ENCODE peak calls at places on chromosomes 12 and 14, in four cellular contexts. One of them, this sample, is unnamed.

GRCh38 chr14:90561031-90561430 is 164.2 kb downstream of the CALM1 start:
- DNase-seq in brain microvascular endothelial cell: no peak
- DNase-seq in choroid plexus epithelial cell: no peak
- DNase-seq in HFF-Myc: no peak
- DNase-seq in this sample: no peak

GRCh38 chr12:31742891-31743290 is 14.1 kb upstream of the AMN1 start:
- DNase-seq in brain microvascular endothelial cell: no peak
- DNase-seq in choroid plexus epithelial cell: no peak
- DNase-seq in HFF-Myc: no peak
- DNase-seq in this sample: no peak

GRCh38 chr12:51323966-51324895 is at the start of gene BIN2:
- DNase-seq in brain microvascular endothelial cell: no peak
- DNase-seq in choroid plexus epithelial cell: no peak
- DNase-seq in HFF-Myc: no peak
- DNase-seq in this sample: no peak

GRCh38 chr12:45613306-45613705 is 116.2 kb upstream of the ARID2 start:
- DNase-seq in brain microvascular endothelial cell: peak
- DNase-seq in choroid plexus epithelial cell: peak
- DNase-seq in HFF-Myc: no peak
- DNase-seq in this sample: no peak

GRCh38 chr14:36683083-36683724 is 21.5 kb downstream of the PAX9 start:
- DNase-seq in brain microvascular endothelial cell: no peak
- DNase-seq in choroid plexus epithelial cell: no peak
- DNase-seq in HFF-Myc: no peak
- DNase-seq in this sample: no peak

GRCh38 chr14:40630471-40630870 is 976.2 kb upstream of the LRFN5 start:
- DNase-seq in brain microvascular endothelial cell: no peak
- DNase-seq in choroid plexus epithelial cell: no peak
- DNase-seq in HFF-Myc: no peak
- DNase-seq in this sample: no peak

GRCh38 chr12:48643011-48643410 is 39.0 kb downstream of the KANSL2 start:
- DNase-seq in brain microvascular endothelial cell: no peak
- DNase-seq in choroid plexus epithelial cell: no peak
- DNase-seq in HFF-Myc: no peak
- DNase-seq in this sample: no peak

GRCh38 chr14:51630987-51631386 is 20.7 kb upstream of the FRMD6 start:
- DNase-seq in brain microvascular endothelial cell: no peak
- DNase-seq in choroid plexus epithelial cell: no peak
- DNase-seq in HFF-Myc: no peak
- DNase-seq in this sample: no peak

GRCh38 chr12:108319277-108320234 is 19.6 kb downstream of the CMKLR1 start:
- DNase-seq in brain microvascular endothelial cell: no peak
- DNase-seq in choroid plexus epithelial cell: no peak
- DNase-seq in HFF-Myc: no peak
- DNase-seq in this sample: no peak

GRCh38 chr12:114920828-114921579 is 237.0 kb upstream of the TBX3 start:
- DNase-seq in brain microvascular endothelial cell: no peak
- DNase-seq in choroid plexus epithelial cell: peak
- DNase-seq in HFF-Myc: no peak
- DNase-seq in this sample: no peak

GRCh38 chr12:57010627-57011224 is 4.4 kb upstream of the ZBTB39 start:
- DNase-seq in brain microvascular endothelial cell: no peak
- DNase-seq in choroid plexus epithelial cell: no peak
- DNase-seq in HFF-Myc: no peak
- DNase-seq in this sample: no peak

GRCh38 chr12:66217342-66217929 is 28.4 kb downstream of the IRAK3 start:
- DNase-seq in brain microvascular endothelial cell: no peak
- DNase-seq in choroid plexus epithelial cell: no peak
- DNase-seq in HFF-Myc: no peak
- DNase-seq in this sample: no peak

GRCh38 chr14:93943052-93943451 is 15.9 kb downstream of the FAM181A start:
- DNase-seq in brain microvascular endothelial cell: peak
- DNase-seq in choroid plexus epithelial cell: peak
- DNase-seq in HFF-Myc: no peak
- DNase-seq in this sample: no peak

GRCh38 chr14:23578560-23579310 is at the start of gene JPH4:
- DNase-seq in brain microvascular endothelial cell: no peak
- DNase-seq in choroid plexus epithelial cell: no peak
- DNase-seq in HFF-Myc: no peak
- DNase-seq in this sample: no peak

GRCh38 chr12:70842942-70843341 is 77.6 kb downstream of the PTPRR start:
- DNase-seq in brain microvascular endothelial cell: no peak
- DNase-seq in choroid plexus epithelial cell: no peak
- DNase-seq in HFF-Myc: no peak
- DNase-seq in this sample: no peak

GRCh38 chr12:106766393-106766826 is 8.1 kb upstream of the RIC8B start:
- DNase-seq in brain microvascular endothelial cell: no peak
- DNase-seq in choroid plexus epithelial cell: peak
- DNase-seq in HFF-Myc: no peak
- DNase-seq in this sample: no peak

GRCh38 chr12:131047789-131048610 is 94.3 kb downstream of the ADGRD1 start:
- DNase-seq in brain microvascular endothelial cell: no peak
- DNase-seq in choroid plexus epithelial cell: no peak
- DNase-seq in HFF-Myc: no peak
- DNase-seq in this sample: no peak

GRCh38 chr14:106174206-106174605 is 647.8 kb downstream of the TMEM121 start:
- DNase-seq in brain microvascular endothelial cell: no peak
- DNase-seq in choroid plexus epithelial cell: no peak
- DNase-seq in HFF-Myc: no peak
- DNase-seq in this sample: no peak

GRCh38 chr14:33529773-33530172 is 421.1 kb downstream of the EGLN3 start:
- DNase-seq in brain microvascular endothelial cell: no peak
- DNase-seq in choroid plexus epithelial cell: no peak
- DNase-seq in HFF-Myc: no peak
- DNase-seq in this sample: no peak

GRCh38 chr12:106135781-106136180 is 3.0 kb downstream of the NUAK1 start:
- DNase-seq in brain microvascular endothelial cell: no peak
- DNase-seq in choroid plexus epithelial cell: peak
- DNase-seq in HFF-Myc: no peak
- DNase-seq in this sample: no peak

GRCh38 chr12:6074979-6075585 is 49.4 kb downstream of the VWF start:
- DNase-seq in brain microvascular endothelial cell: no peak
- DNase-seq in choroid plexus epithelial cell: no peak
- DNase-seq in HFF-Myc: no peak
- DNase-seq in this sample: no peak

GRCh38 chr12:127773520-127773919 is 493.4 kb upstream of the TMEM132C start:
- DNase-seq in brain microvascular endothelial cell: no peak
- DNase-seq in choroid plexus epithelial cell: no peak
- DNase-seq in HFF-Myc: no peak
- DNase-seq in this sample: no peak
- TF ChIP-seq CTCF in brain microvascular endothelial cell: peak
- TF ChIP-seq CTCF in choroid plexus epithelial cell: no peak
- TF ChIP-seq CTCF in HFF-Myc: peak
- TF ChIP-seq CTCF in this sample: no peak

DNA sequence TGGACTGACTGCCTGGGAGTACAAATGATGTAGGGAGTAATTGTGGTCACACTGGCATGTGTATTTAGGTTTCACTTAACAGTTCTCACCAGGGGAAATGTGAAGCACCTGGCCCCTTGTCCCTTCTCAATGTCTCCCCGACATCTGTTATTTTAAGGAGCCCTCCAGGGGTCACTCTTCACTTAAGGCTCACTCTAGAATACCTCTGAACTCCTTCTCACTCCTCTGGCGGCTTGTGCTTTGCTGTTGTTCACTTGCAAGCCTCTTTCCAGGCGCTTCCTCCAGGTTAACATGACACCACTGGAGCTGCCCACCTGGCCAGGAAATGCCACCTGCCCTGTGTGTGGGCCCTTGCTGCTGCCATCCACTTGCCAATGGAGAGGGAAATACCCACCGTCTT is 56.5 kb upstream of the GZMB start:
- DNase-seq in brain microvascular endothelial cell: no peak
- DNase-seq in choroid plexus epithelial cell: no peak
- DNase-seq in HFF-Myc: no peak
- DNase-seq in this sample: no peak
- TF ChIP-seq CTCF in brain microvascular endothelial cell: no peak
- TF ChIP-seq CTCF in choroid plexus epithelial cell: no peak
- TF ChIP-seq CTCF in HFF-Myc: no peak
- TF ChIP-seq CTCF in this sample: no peak

GRCh38 chr14:21102472-21103164 is 1.8 kb downstream of the TMEM253 start:
- DNase-seq in brain microvascular endothelial cell: no peak
- DNase-seq in choroid plexus epithelial cell: no peak
- DNase-seq in HFF-Myc: no peak
- DNase-seq in this sample: no peak
- TF ChIP-seq CTCF in brain microvascular endothelial cell: no peak
- TF ChIP-seq CTCF in choroid plexus epithelial cell: no peak
- TF ChIP-seq CTCF in HFF-Myc: no peak
- TF ChIP-seq CTCF in this sample: no peak

GRCh38 chr12:69708649-69709048 is 9.5 kb upstream of the BEST3 start:
- DNase-seq in brain microvascular endothelial cell: no peak
- DNase-seq in choroid plexus epithelial cell: no peak
- DNase-seq in HFF-Myc: no peak
- DNase-seq in this sample: no peak
- TF ChIP-seq CTCF in brain microvascular endothelial cell: no peak
- TF ChIP-seq CTCF in choroid plexus epithelial cell: no peak
- TF ChIP-seq CTCF in HFF-Myc: no peak
- TF ChIP-seq CTCF in this sample: no peak

GRCh38 chr12:20248646-20249045 is 119.7 kb upstream of the PDE3A start:
- DNase-seq in brain microvascular endothelial cell: no peak
- DNase-seq in choroid plexus epithelial cell: no peak
- DNase-seq in HFF-Myc: no peak
- DNase-seq in this sample: peak
- TF ChIP-seq CTCF in brain microvascular endothelial cell: no peak
- TF ChIP-seq CTCF in choroid plexus epithelial cell: no peak
- TF ChIP-seq CTCF in HFF-Myc: no peak
- TF ChIP-seq CTCF in this sample: no peak

GRCh38 chr14:53537421-53538315 is 384.5 kb upstream of the DDHD1 start:
- DNase-seq in brain microvascular endothelial cell: no peak
- DNase-seq in choroid plexus epithelial cell: peak
- DNase-seq in HFF-Myc: peak
- DNase-seq in this sample: no peak
- TF ChIP-seq CTCF in brain microvascular endothelial cell: no peak
- TF ChIP-seq CTCF in choroid plexus epithelial cell: no peak
- TF ChIP-seq CTCF in HFF-Myc: peak
- TF ChIP-seq CTCF in this sample: no peak

DNA sequence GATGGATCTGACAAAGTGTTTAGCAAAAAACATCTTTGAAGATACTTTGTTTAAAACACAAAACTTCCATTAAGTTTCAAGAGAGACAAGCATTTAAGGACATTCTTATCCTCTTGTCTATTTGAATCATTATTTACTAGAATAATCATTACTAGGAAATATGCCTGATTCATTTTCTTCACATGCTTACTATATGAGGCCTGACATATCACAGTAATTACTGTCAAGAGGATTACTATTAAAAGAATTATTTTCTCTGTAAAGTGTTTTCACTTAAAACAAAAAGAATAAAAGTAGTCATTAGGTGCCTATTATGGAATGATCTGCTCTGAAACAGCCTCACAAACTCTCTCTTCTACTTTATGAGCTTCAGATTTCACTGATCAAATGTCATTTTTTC is 402.1 kb upstream of the MGAT4C start:
- DNase-seq in brain microvascular endothelial cell: no peak
- DNase-seq in choroid plexus epithelial cell: no peak
- DNase-seq in HFF-Myc: no peak
- DNase-seq in this sample: no peak
- TF ChIP-seq CTCF in brain microvascular endothelial cell: no peak
- TF ChIP-seq CTCF in choroid plexus epithelial cell: no peak
- TF ChIP-seq CTCF in HFF-Myc: no peak
- TF ChIP-seq CTCF in this sample: no peak

GRCh38 chr12:58441483-58441882 is 478.8 kb downstream of the LRIG3 start:
- DNase-seq in brain microvascular endothelial cell: no peak
- DNase-seq in choroid plexus epithelial cell: no peak
- DNase-seq in HFF-Myc: no peak
- DNase-seq in this sample: no peak

GRCh38 chr12:58443981-58444371 is 476.3 kb downstream of the LRIG3 start:
- DNase-seq in brain microvascular endothelial cell: peak
- DNase-seq in choroid plexus epithelial cell: peak
- DNase-seq in HFF-Myc: no peak
- DNase-seq in this sample: peak

DNA sequence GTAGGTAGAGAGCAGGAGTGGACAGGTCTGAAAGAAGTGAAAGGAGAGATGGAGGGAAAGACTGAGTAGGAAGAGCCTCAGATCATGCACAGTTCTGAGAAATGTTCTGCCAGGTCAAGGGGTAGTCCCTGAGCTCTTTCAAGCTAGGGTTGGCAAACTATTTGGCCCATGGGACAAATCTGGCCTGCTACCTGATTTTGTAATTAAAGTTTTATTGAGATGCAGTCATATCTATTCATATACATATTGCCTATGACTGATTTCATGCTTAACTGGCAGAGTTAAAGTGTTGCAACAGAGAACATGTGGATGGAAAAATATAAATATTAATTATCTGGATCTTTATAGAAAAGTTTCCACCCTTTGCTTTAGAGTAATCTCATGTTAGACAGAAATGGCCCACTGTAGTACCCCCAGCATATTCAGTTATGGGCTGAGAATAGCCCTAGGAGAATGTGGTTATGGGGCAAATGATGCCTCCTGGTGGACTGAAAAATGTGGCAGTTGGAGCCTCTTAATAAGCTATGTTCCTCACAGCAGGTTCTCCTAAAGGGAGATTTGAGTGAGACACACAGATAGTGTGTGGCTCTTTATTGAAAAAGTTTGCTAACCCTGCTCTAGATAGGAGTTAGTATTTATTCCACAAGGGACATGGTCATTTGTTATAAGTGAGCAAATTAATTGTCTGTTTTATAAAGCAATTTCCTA is 476.9 kb downstream of the LRIG3 start:
- DNase-seq in brain microvascular endothelial cell: peak
- DNase-seq in choroid plexus epithelial cell: peak
- DNase-seq in HFF-Myc: no peak
- DNase-seq in this sample: no peak
- TF ChIP-seq CTCF in brain microvascular endothelial cell: peak
- TF ChIP-seq CTCF in choroid plexus epithelial cell: peak
- TF ChIP-seq CTCF in HFF-Myc: peak
- TF ChIP-seq CTCF in this sample: peak